ENCODE peak calls at places on chromosomes 7 and 10, in seven cellular contexts. N, B, Z, A, H, P and Y are unnamed samples.

GRCh38 chr10:126867567-126868365 is 37.5 kb upstream of the DOCK1 start:
- DNase-seq in A (no peak), P (no peak), B (no peak), Z (peak; percentile 43), H (no peak), N (no peak), Y (no peak)

GRCh38 chr10:116385994-116386809 is 41.4 kb upstream of the PNLIPRP3 start:
- DNase-seq in B (no peak), H (no peak), N (no peak), A (no peak), P (no peak), Z (peak; percentile 51), Y (no peak)

GRCh38 chr7:105690286-105690915 is 109.1 kb upstream of the EFCAB10 start:
- DNase-seq in H (no peak), Z (no peak), N (no peak), A (no peak), P (no peak), B (no peak), Y (no peak)

GRCh38 chr10:47207894-47208469 is 92.0 kb upstream of the GDF10 start:
- DNase-seq in H (no peak), A (no peak), B (no peak), N (peak; percentile 4), Z (no peak), P (no peak), Y (no peak)

GRCh38 chr7:139297795-139298194 is 43.3 kb upstream of the FMC1 start:
- DNase-seq in B (no peak), H (no peak), P (no peak), Z (no peak), A (no peak), N (no peak), Y (no peak)

GRCh38 chr10:121668336-121669009 is 70.2 kb upstream of the FGFR2 start:
- DNase-seq in H (peak; percentile 58), Z (no peak), N (no peak), B (no peak), P (no peak), A (no peak), Y (no peak)

GRCh38 chr7:111678281-111678680 is 116.0 kb upstream of the IMMP2L start:
- DNase-seq in Z (peak; percentile 33), P (no peak), B (no peak), H (no peak), A (no peak), N (no peak), Y (no peak)

GRCh38 chr10:612696-613095 is 76.8 kb downstream of the DIP2C start:
- DNase-seq in Z (no peak), H (no peak), N (no peak), B (peak; percentile 38), P (no peak), A (no peak), Y (no peak)

GRCh38 chr7:16411391-16411790 is 9.9 kb downstream of the CRPPA start:
- DNase-seq in A (no peak), P (peak; percentile 36), N (no peak), B (no peak), H (no peak), Z (no peak), Y (peak; percentile 56)

GRCh38 chr10:120432209-120432608 is 24.8 kb upstream of the PLPP4 start:
- DNase-seq in P (no peak), B (no peak), H (no peak), A (no peak), N (no peak), Z (no peak), Y (no peak)

GRCh38 chr7:108253275-108254044 is 123.3 kb upstream of the LAMB4 start:
- DNase-seq in Z (peak; percentile 44), A (no peak), N (no peak), P (no peak), B (no peak), H (no peak), Y (peak; percentile 32)

GRCh38 chr7:3250725-3251124 is 50.3 kb upstream of the SDK1 start:
- DNase-seq in N (no peak), Z (no peak), P (no peak), A (no peak), H (no peak), B (no peak), Y (no peak)

GRCh38 chr7:83732305-83732704 is 83.4 kb upstream of the SEMA3E start:
- DNase-seq in N (no peak), H (no peak), B (no peak), P (no peak), Z (peak; percentile 19), A (no peak), Y (no peak)

GRCh38 chr7:106243893-106244292 is 40.9 kb downstream of the NAMPT start:
- DNase-seq in B (no peak), H (no peak), Z (no peak), P (no peak), A (no peak), N (no peak), Y (no peak)

DNA sequence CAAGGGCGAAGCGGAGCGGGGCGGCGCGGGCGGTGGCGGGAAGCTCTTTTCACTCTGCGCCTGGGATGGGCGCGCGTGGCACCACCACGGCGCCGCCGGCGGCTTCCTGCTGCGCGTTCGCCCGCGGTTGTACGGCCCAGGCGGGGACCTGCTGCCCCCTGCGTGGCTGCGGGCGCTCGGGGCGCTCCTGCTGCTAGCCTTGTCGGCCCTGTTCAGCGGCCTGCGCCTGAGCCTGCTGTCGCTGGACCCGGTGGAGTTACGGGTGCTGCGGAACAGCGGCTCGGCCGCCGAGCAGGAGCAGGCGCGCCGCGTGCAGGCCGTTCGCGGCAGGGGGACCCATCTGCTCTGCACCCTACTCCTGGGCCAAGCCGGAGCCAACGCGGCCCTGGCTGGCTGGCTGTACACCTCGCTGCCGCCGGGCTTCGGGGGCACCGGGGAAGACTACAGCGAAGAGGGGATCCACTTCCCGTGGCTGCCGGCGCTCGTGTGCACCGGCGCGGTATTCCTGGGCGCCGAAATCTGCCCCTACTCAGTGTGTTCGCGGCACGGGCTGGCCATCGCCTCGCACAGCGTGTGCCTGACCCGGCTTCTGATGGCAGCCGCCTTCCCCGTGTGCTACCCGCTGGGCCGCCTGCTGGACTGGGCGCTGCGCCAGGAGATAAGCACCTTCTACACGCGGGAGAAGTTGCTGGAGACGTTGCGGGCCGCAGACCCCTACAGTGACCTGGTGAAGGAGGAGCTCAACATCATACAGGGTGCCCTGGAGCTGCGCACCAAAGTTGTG is 927 bp downstream of the CNNM1 start:
- DNase-seq in B (peak; percentile 80), N (no peak), A (no peak), H (peak; percentile 56), P (no peak), Z (peak; percentile 17), Y (no peak)
- TF ChIP-seq CTCF in B (no peak), N (no peak), A (no peak), H (no peak), P (peak; percentile 17), Z (no peak), Y (no peak)

GRCh38 chr7:31758770-31759169 is 71.8 kb downstream of the PPP1R17 start:
- DNase-seq in Z (no peak), P (no peak), N (no peak), B (no peak), H (no peak), A (no peak), Y (no peak)

GRCh38 chr7:31767686-31768358 is 80.8 kb downstream of the PPP1R17 start:
- DNase-seq in Z (no peak), H (no peak), A (no peak), P (no peak), B (no peak), N (no peak), Y (no peak)

GRCh38 chr7:31764457-31764856 is 77.4 kb downstream of the PPP1R17 start:
- DNase-seq in N (no peak), P (no peak), Z (no peak), H (no peak), A (no peak), B (no peak), Y (no peak)

GRCh38 chr7:31761646-31762045 is 74.6 kb downstream of the PPP1R17 start:
- DNase-seq in P (no peak), B (no peak), H (no peak), A (no peak), N (no peak), Z (no peak), Y (no peak)

GRCh38 chr7:31763548-31763947 is 76.5 kb downstream of the PPP1R17 start:
- DNase-seq in N (no peak), P (no peak), H (no peak), Z (no peak), B (no peak), A (no peak), Y (no peak)
- H3K27me3 ChIP-seq in N (no peaks in the 10 kb centered on the region), P (no peaks in the 10 kb centered on the region), H (no peaks in the 10 kb centered on the region), Z (no peaks in the 10 kb centered on the region), B (no peaks in the 10 kb centered on the region), A (no peaks in the 10 kb centered on the region), Y (peaks cover 23% of the 10 kb centered on the region)

GRCh38 chr7:8282162-8282561 is 20.2 kb upstream of the ICA1 start:
- DNase-seq in A (no peak), Z (no peak), N (no peak), B (no peak), H (no peak), P (no peak), Y (no peak)

GRCh38 chr7:8278183-8278582 is 16.2 kb upstream of the ICA1 start:
- DNase-seq in Z (no peak), P (no peak), B (no peak), H (no peak), A (no peak), N (no peak), Y (no peak)

GRCh38 chr7:8274589-8274988 is 12.6 kb upstream of the ICA1 start:
- DNase-seq in N (no peak), Z (no peak), A (no peak), H (no peak), P (no peak), B (no peak), Y (no peak)

GRCh38 chr7:8282871-8283270 is 20.9 kb upstream of the ICA1 start:
- DNase-seq in A (no peak), H (no peak), P (no peak), B (no peak), N (no peak), Z (no peak), Y (no peak)

DNA sequence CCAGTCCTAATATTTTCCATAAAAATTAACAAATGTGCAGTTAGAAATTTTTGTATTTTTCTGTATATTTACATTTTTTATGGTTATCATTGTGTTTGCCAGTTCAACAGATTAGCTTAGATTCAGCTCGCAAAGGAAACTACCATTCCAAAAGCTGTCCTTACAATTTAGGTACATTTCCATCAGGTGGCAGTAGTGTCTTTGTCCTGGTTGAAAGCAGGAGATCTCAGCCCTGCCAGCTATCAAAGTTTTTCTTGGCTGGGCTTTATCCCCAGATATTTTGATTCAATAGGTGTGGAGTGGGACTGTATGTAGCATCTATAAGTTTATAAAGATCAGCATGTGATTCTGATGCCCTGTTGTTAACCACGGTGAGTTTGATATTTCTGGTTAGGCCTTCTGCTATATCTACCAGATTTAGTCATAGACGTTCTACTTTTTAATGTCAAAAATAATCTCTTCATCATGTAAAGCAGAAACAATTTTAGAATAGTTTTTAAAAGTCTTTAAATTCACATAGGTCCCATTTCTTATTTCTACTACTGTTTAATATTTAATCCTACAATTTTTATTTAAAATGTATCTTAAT is 15.5 kb upstream of the ICA1 start:
- DNase-seq in P (no peak), Z (no peak), H (no peak), A (no peak), N (no peak), B (no peak), Y (no peak)
- TF ChIP-seq CTCF in P (peak; percentile 47), Z (no peak), H (no peak), A (peak; percentile 19), N (peak; percentile 20), B (no peak), Y (peak; percentile 49)

DNA sequence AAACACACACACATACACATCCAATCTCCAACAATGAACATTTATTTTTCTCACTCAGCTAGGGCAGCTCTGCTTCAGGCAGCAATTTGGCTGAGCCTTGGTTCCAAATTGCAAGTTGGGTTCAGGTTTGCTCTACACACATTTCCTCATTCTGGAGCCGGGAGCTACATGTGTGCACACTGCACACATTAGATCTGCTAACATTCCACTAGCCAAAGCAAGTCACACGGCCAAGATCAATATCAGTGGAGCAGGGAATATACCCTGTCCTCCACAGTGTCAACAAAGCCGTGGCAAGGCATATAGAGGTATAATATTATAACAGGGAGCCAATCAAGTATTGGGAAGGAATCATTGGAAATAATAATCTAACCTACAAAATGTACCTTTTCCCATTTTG is 57.5 kb upstream of the PPP1R3C start:
- DNase-seq in H (no peak), N (no peak), B (no peak), Z (no peak), A (no peak), P (no peak), Y (no peak)
- H3K27me3 ChIP-seq in H (no peaks in the 10 kb centered on the region), N (no peaks in the 10 kb centered on the region), B (no peaks in the 10 kb centered on the region), Z (no peaks in the 10 kb centered on the region), A (no peaks in the 10 kb centered on the region), P (no peaks in the 10 kb centered on the region), Y (no peaks in the 10 kb centered on the region)